ENCODE peak calls at places on chromosomes 1 and 21, in six cellular contexts. P is ureter; J is kidney epithelial cell; R is Peyer's patch; A is dorsolateral prefrontal cortex; U is CD8-positive, alpha-beta memory T cell. E is an unnamed sample.
A peak's percentile ranks its signal among the peaks of the same experiment; 100 is the strongest.

GRCh38 chr1:62508187-62508758 is 71.4 kb downstream of the USP1 start:
- DNase-seq in R (no peak), A (no peak), P (no peak), U (no peak), J (peak; percentile 16), E (no peak)

GRCh38 chr1:10546896-10547295 is 72.1 kb downstream of the PEX14 start:
- DNase-seq in R (no peak), J (no peak), U (no peak), A (no peak), P (no peak), E (no peak)

GRCh38 chr1:24121406-24121805 is 9.5 kb upstream of the MYOM3 start:
- DNase-seq in R (peak; percentile 38), P (no peak), A (no peak), J (no peak), U (no peak), E (no peak)

GRCh38 chr1:44810101-44810761 is 1.9 kb downstream of the BTBD19 start:
- DNase-seq in A (no peak), R (peak; percentile 54), P (no peak), J (no peak), U (no peak), E (no peak)

GRCh38 chr1:119316870-119317416 is 51.6 kb upstream of the HAO2 start:
- DNase-seq in P (no peak), U (no peak), A (no peak), R (no peak), J (no peak), E (no peak)

GRCh38 chr1:233478611-233479010 is 135.3 kb upstream of the KCNK1 start:
- DNase-seq in U (no peak), R (no peak), P (no peak), J (no peak), A (no peak), E (no peak)

GRCh38 chr1:18020021-18020817 is 87.4 kb upstream of the IGSF21 start:
- DNase-seq in A (no peak), R (no peak), J (no peak), U (no peak), P (no peak), E (no peak)

GRCh38 chr21:17612023-17612564 is 607 bp downstream of the BTG3 start:
- DNase-seq in U (no peak), A (peak; percentile 3), P (peak; percentile 59), J (no peak), R (peak; percentile 68), E (no peak)

GRCh38 chr1:110034040-110034450 is 379 bp upstream of the STRIP1 start:
- DNase-seq in J (no peak), R (no peak), A (no peak), U (no peak), P (no peak), E (no peak)

GRCh38 chr21:19607983-19608668 is 1204.5 kb upstream of the TMPRSS15 start:
- DNase-seq in J (no peak), P (no peak), A (no peak), U (no peak), R (no peak), E (no peak)

GRCh38 chr21:32256226-32256625 is 22.6 kb downstream of the MIS18A start:
- DNase-seq in P (no peak), A (no peak), R (no peak), J (no peak), U (no peak), E (no peak)

GRCh38 chr1:93585059-93585966 is 96.3 kb downstream of the BCAR3 start:
- DNase-seq in U (no peak), P (peak; percentile 90), J (no peak), A (peak; percentile 54), R (peak; percentile 98), E (no peak)

GRCh38 chr1:104488296-104489015 is 738.8 kb downstream of the AMY1C start:
- DNase-seq in P (no peak), A (no peak), J (no peak), R (no peak), U (no peak), E (no peak)

GRCh38 chr1:30125449-30126170 is 597.8 kb downstream of the MATN1 start:
- DNase-seq in P (no peak), R (no peak), J (no peak), U (no peak), A (no peak), E (no peak)

GRCh38 chr21:46667735-46668380 is 32.4 kb downstream of the PRMT2 start:
- DNase-seq in U (no peak), J (no peak), P (no peak), R (no peak), A (no peak), E (no peak)

GRCh38 chr1:239527046-239527693 is 140.8 kb downstream of the CHRM3 start:
- DNase-seq in A (no peak), R (no peak), U (no peak), P (no peak), J (no peak), E (no peak)

GRCh38 chr1:168321945-168322344 is 41.3 kb downstream of the TBX19 start:
- DNase-seq in J (no peak), P (no peak), R (no peak), A (no peak), U (no peak), E (no peak)

GRCh38 chr1:201941420-201942128 is 4.8 kb downstream of the LMOD1 start:
- DNase-seq in P (no peak), U (no peak), A (no peak), R (no peak), J (no peak), E (no peak)

GRCh38 chr1:109253803-109254620 is 4.7 kb downstream of the CELSR2 start:
- DNase-seq in J (peak; percentile 43), R (no peak), A (no peak), P (no peak), U (no peak), E (no peak)

E was measured in frontal cortex.